ENCODE peak calls at places on chromosome 1, in ten cellular contexts. P is glutamatergic neuron; H is cardiac fibroblast; Y is T47D; V is fibroblast of mammary gland; L is iPS DF 19.7; K is T1000; W is stimulated activated CD4-positive, alpha-beta T cell treated with anti-CD3 and anti-CD28 coated beads, Interleukin-4, amount 100 ng/mL, for 48 hours; F is OCI-LY7; C is activated T-cell treated with anti-CD3 and anti-CD28 coated beads, Interleukin-2, amount 50 U/mL, for 48 hours. G is an unnamed sample.

GRCh38 chr1:66331641-66332523 is 202.1 kb upstream of the SGIP1 start:
- DNase-seq in P (peak), H (peak), Y (peak), V (peak), L (peak), K (peak), W (peak), F (peak), C (peak), G (peak)

GRCh38 chr1:18978706-18979105 is 22.2 kb upstream of the IFFO2 start:
- DNase-seq in P (no peak), H (no peak), Y (no peak), V (no peak), L (no peak), K (no peak), W (no peak), F (no peak), C (no peak), G (no peak)

GRCh38 chr1:9691726-9692125 is 40.2 kb downstream of the PIK3CD start:
- DNase-seq in P (no peak), H (no peak), Y (no peak), V (no peak), L (no peak), K (no peak), W (no peak), F (no peak), C (no peak), G (no peak)

GRCh38 chr1:145784409-145784808 is 39.5 kb downstream of the RNF115 start:
- DNase-seq in P (no peak), H (no peak), Y (no peak), V (no peak), L (no peak), K (no peak), W (no peak), F (no peak), C (no peak), G (no peak)

GRCh38 chr1:214123061-214123784 is 135.4 kb downstream of the PROX1 start:
- DNase-seq in P (peak), H (peak), Y (peak), V (peak), L (peak), K (peak), W (no peak), F (peak), C (peak), G (peak)

GRCh38 chr1:48810740-48811139 is 34.0 kb upstream of the BEND5 start:
- DNase-seq in P (no peak), H (no peak), Y (no peak), V (no peak), L (no peak), K (no peak), W (no peak), F (no peak), C (no peak), G (no peak)

GRCh38 chr1:167706363-167706762 is 15.4 kb upstream of the MPZL1 start:
- DNase-seq in P (no peak), H (no peak), Y (no peak), V (no peak), L (no peak), K (no peak), W (no peak), F (no peak), C (no peak), G (no peak)

GRCh38 chr1:168689726-168690602 is 39.0 kb downstream of the DPT start:
- DNase-seq in P (no peak), H (peak), Y (no peak), V (peak), L (no peak), K (no peak), W (no peak), F (no peak), C (no peak), G (peak)

GRCh38 chr1:220019071-220019470 is 27.2 kb downstream of the EPRS1 start:
- DNase-seq in P (no peak), H (no peak), Y (no peak), V (no peak), L (no peak), K (no peak), W (no peak), F (no peak), C (no peak), G (no peak)

GRCh38 chr1:31657020-31657804 is 12.5 kb upstream of the PEF1 start:
- DNase-seq in P (no peak), H (no peak), Y (no peak), V (no peak), L (no peak), K (no peak), W (no peak), F (no peak), C (no peak), G (no peak)

GRCh38 chr1:29513357-29513756 is 277.0 kb downstream of the PTPRU start:
- DNase-seq in P (peak), H (peak), Y (peak), V (peak), L (peak), K (peak), W (no peak), F (peak), C (peak), G (peak)

GRCh38 chr1:237232501-237232900 is 190.5 kb downstream of the RYR2 start:
- DNase-seq in P (no peak), H (no peak), Y (no peak), V (no peak), L (no peak), K (no peak), W (no peak), F (no peak), C (no peak), G (no peak)

GRCh38 chr1:168279253-168279652 is 1.4 kb upstream of the TBX19 start:
- DNase-seq in P (no peak), H (no peak), Y (no peak), V (no peak), L (no peak), K (no peak), W (no peak), F (no peak), C (no peak), G (no peak)

GRCh38 chr1:40310983-40311642 is 6.0 kb downstream of the COL9A2 start:
- DNase-seq in P (no peak), H (no peak), Y (no peak), V (no peak), L (no peak), K (no peak), W (no peak), F (no peak), C (no peak), G (no peak)

GRCh38 chr1:32250893-32251716 is at the start of gene LCK:
- DNase-seq in P (peak), H (no peak), Y (no peak), V (no peak), L (no peak), K (no peak), W (peak), F (peak), C (peak), G (no peak)

GRCh38 chr1:234538930-234539649 is 60.1 kb upstream of the TARBP1 start:
- DNase-seq in P (no peak), H (no peak), Y (no peak), V (no peak), L (no peak), K (no peak), W (no peak), F (no peak), C (no peak), G (no peak)

GRCh38 chr1:162709132-162709860 is 77.0 kb downstream of the DDR2 start:
- DNase-seq in P (no peak), H (no peak), Y (no peak), V (no peak), L (no peak), K (no peak), W (no peak), F (no peak), C (no peak), G (no peak)

GRCh38 chr1:95957748-95958147 is 723.7 kb downstream of the RWDD3 start:
- DNase-seq in P (no peak), H (no peak), Y (no peak), V (no peak), L (no peak), K (no peak), W (no peak), F (no peak), C (no peak), G (no peak)

GRCh38 chr1:42747125-42747524 is 7.1 kb upstream of the CLDN19 start:
- DNase-seq in P (peak), H (peak), Y (no peak), V (peak), L (no peak), K (no peak), W (peak), F (peak), C (peak), G (peak)

GRCh38 chr1:104019675-104020049 is 270.0 kb downstream of the AMY1C start:
- DNase-seq in P (no peak), H (no peak), Y (no peak), V (no peak), L (no peak), K (no peak), W (no peak), F (no peak), C (no peak), G (no peak)

GRCh38 chr1:12511128-12511484 is 106.9 kb downstream of the DHRS3 start:
- DNase-seq in P (no peak), H (no peak), Y (no peak), V (no peak), L (no peak), K (no peak), W (no peak), F (no peak), C (no peak), G (no peak)

GRCh38 chr1:55310517-55310927 is 95.4 kb upstream of the USP24 start:
- DNase-seq in P (no peak), H (peak), Y (no peak), V (peak), L (no peak), K (peak), W (no peak), F (no peak), C (peak), G (peak)

GRCh38 chr1:44684525-44684924 is 10.0 kb downstream of the ARMH1 start:
- DNase-seq in P (no peak), H (no peak), Y (no peak), V (no peak), L (no peak), K (no peak), W (no peak), F (peak), C (no peak), G (no peak)

GRCh38 chr1:158002630-158003408 is 9.4 kb downstream of the KIRREL1 start:
- DNase-seq in P (no peak), H (no peak), Y (peak), V (no peak), L (no peak), K (peak), W (no peak), F (no peak), C (no peak), G (no peak)

GRCh38 chr1:151436985-151437384 is 22.3 kb downstream of the POGZ start:
- DNase-seq in P (no peak), H (no peak), Y (no peak), V (no peak), L (no peak), K (no peak), W (no peak), F (no peak), C (no peak), G (no peak)

GRCh38 chr1:109500886-109501285 is 7.0 kb downstream of the CYB561D1 start:
- DNase-seq in P (no peak), H (no peak), Y (no peak), V (peak), L (no peak), K (no peak), W (no peak), F (no peak), C (no peak), G (no peak)

GRCh38 chr1:24699628-24700027 is 45.6 kb upstream of the CLIC4 start:
- DNase-seq in P (no peak), H (peak), Y (no peak), V (no peak), L (no peak), K (no peak), W (no peak), F (no peak), C (no peak), G (no peak)

GRCh38 chr1:22204989-22205913 is 62.4 kb upstream of the WNT4 start:
- DNase-seq in P (no peak), H (peak), Y (peak), V (no peak), L (no peak), K (no peak), W (no peak), F (no peak), C (no peak), G (no peak)

GRCh38 chr1:53339736-53340385 is 12.0 kb upstream of the LRP8 start:
- DNase-seq in P (no peak), H (no peak), Y (no peak), V (no peak), L (no peak), K (no peak), W (no peak), F (no peak), C (peak), G (no peak)

GRCh38 chr1:104852151-104852550 is 1102.5 kb downstream of the AMY1C start:
- DNase-seq in P (no peak), H (no peak), Y (no peak), V (no peak), L (no peak), K (no peak), W (no peak), F (no peak), C (no peak), G (no peak)

GRCh38 chr1:202135221-202135721 is 9.3 kb downstream of the ARL8A start:
- DNase-seq in P (peak), H (peak), Y (peak), V (peak), L (no peak), K (peak), W (no peak), F (peak), C (peak), G (peak)

GRCh38 chr1:93616996-93617669 is 64.5 kb downstream of the BCAR3 start:
- DNase-seq in P (no peak), H (peak), Y (no peak), V (no peak), L (no peak), K (no peak), W (no peak), F (no peak), C (no peak), G (peak)

GRCh38 chr1:94325379-94326302 is 88.3 kb upstream of the ARHGAP29 start:
- DNase-seq in P (no peak), H (peak), Y (peak), V (peak), L (no peak), K (peak), W (no peak), F (no peak), C (no peak), G (peak)